ENCODE peak calls at places on chromosomes 6 and 20, in six cellular contexts. X is activated CD4-positive, alpha-beta T cell treated with anti-CD3 and anti-CD28 coated beads, Interleukin-2, amount 50 U/mL, for 1 hour; H is AG04450; U is fibroblast of lung; O is activated CD8-positive, alpha-beta memory T cell treated with anti-CD3 and anti-CD28 coated beads for 4 hours; Z is heart left ventricle. C is an unnamed sample.

GRCh38 chr20:23625236-23625964 is 12.4 kb downstream of the CST3 start:
- DNase-seq in H (no peak), Z (no peak), O (no peak), X (no peak), U (no peak), C (no peak)

GRCh38 chr20:47303736-47304135 is 52.8 kb downstream of the ZMYND8 start:
- DNase-seq in X (no peak), Z (no peak), U (no peak), O (no peak), H (no peak), C (no peak)

GRCh38 chr6:28922841-28923317 is 906 bp downstream of the TRIM27 start:
- DNase-seq in O (peak; percentile 19), Z (no peak), U (peak; percentile 47), X (no peak), H (no peak), C (no peak)

GRCh38 chr6:48378874-48379407 is 267.9 kb upstream of the PTCHD4 start:
- DNase-seq in Z (no peak), H (no peak), U (no peak), O (no peak), X (no peak), C (no peak)

GRCh38 chr6:132070356-132070755 is 119.2 kb upstream of the CCN2 start:
- DNase-seq in X (no peak), Z (no peak), H (no peak), O (no peak), U (no peak), C (no peak)

GRCh38 chr20:51583499-51583898 is 41.0 kb upstream of the NFATC2 start:
- DNase-seq in Z (no peak), O (no peak), U (no peak), H (no peak), X (no peak), C (no peak)

GRCh38 chr6:134223761-134224445 is 94.0 kb downstream of the SGK1 start:
- DNase-seq in Z (no peak), H (no peak), X (no peak), O (no peak), U (peak; percentile 55), C (no peak)

GRCh38 chr6:110039996-110040383 is 61.9 kb downstream of the GPR6 start:
- DNase-seq in Z (no peak), U (peak; percentile 12), H (no peak), X (peak; percentile 16), O (no peak), C (no peak)

GRCh38 chr6:142702501-142703460 is 242.2 kb downstream of the HIVEP2 start:
- DNase-seq in U (no peak), H (no peak), X (no peak), O (no peak), Z (peak; percentile 58), C (peak; percentile 64)

GRCh38 chr6:8194499-8194898 is 92.2 kb upstream of the EEF1E1 start:
- DNase-seq in Z (no peak), X (no peak), O (no peak), H (no peak), U (peak; percentile 47), C (no peak)

GRCh38 chr20:37853823-37854375 is 49.0 kb upstream of the VSTM2L start:
- DNase-seq in U (no peak), H (no peak), O (no peak), Z (no peak), X (no peak), C (no peak)

GRCh38 chr6:155498370-155498769 is 42.7 kb upstream of the NOX3 start:
- DNase-seq in X (no peak), U (no peak), H (no peak), Z (no peak), O (no peak), C (no peak)

GRCh38 chr20:33731693-33732165 is at the start of gene ZNF341:
- DNase-seq in U (peak; percentile 73), H (peak; percentile 37), X (peak; percentile 87), O (peak; percentile 78), Z (peak; percentile 94), C (peak; percentile 93)

GRCh38 chr20:63855363-63856110 is 5.8 kb upstream of the ABHD16B start:
- DNase-seq in O (no peak), Z (peak; percentile 67), H (no peak), X (no peak), U (no peak), C (no peak)

GRCh38 chr6:40276176-40276575 is 311.0 kb downstream of the LRFN2 start:
- DNase-seq in H (no peak), Z (no peak), X (no peak), U (no peak), O (no peak), C (no peak)

GRCh38 chr6:104623052-104623690 is 236.5 kb downstream of the HACE1 start:
- DNase-seq in X (no peak), Z (no peak), O (no peak), H (no peak), U (no peak), C (no peak)

GRCh38 chr6:137738197-137738596 is 128.9 kb upstream of the TNFAIP3 start:
- DNase-seq in H (no peak), O (no peak), Z (no peak), X (no peak), U (peak; percentile 89), C (no peak)